ENCODE peak calls at places on chromosome 19, in four cellular contexts. N is mucosa of gallbladder; U is activated CD8-positive, alpha-beta memory T cell treated with anti-CD3 and anti-CD28 coated beads for 1 hour; W is cardiac fibroblast. D is an unnamed sample.

GRCh38 chr19:58575183-58576041 is 2.3 kb upstream of the MZF1 start:
- DNase-seq in N (peak), U (peak), W (peak), D (no peak)

GRCh38 chr19:4582112-4582553 is 22.6 kb upstream of the SEMA6B start:
- DNase-seq in N (no peak), U (no peak), W (no peak), D (no peak)

GRCh38 chr19:49231389-49231788 is 73.8 kb downstream of the TRPM4 start:
- DNase-seq in N (no peak), U (no peak), W (no peak), D (no peak)

GRCh38 chr19:2775556-2776430 is 7.3 kb downstream of the SGTA start:
- DNase-seq in N (peak), U (peak), W (peak), D (no peak)

GRCh38 chr19:2050349-2050990 is 574 bp downstream of the MKNK2 start:
- DNase-seq in N (no peak), U (no peak), W (no peak), D (no peak)

GRCh38 chr19:7888145-7888825 is at the start of gene LRRC8E:
- DNase-seq in N (no peak), U (no peak), W (peak), D (no peak)

GRCh38 chr19:7444042-7444441 is 44.8 kb downstream of the PEX11G start:
- DNase-seq in N (no peak), U (no peak), W (no peak), D (no peak)

GRCh38 chr19:53898680-53899341 is 10.3 kb upstream of the CACNG7 start:
- DNase-seq in N (no peak), U (no peak), W (no peak), D (no peak)

GRCh38 chr19:17325881-17326594 is 8.6 kb downstream of the ANO8 start:
- DNase-seq in N (no peak), U (no peak), W (no peak), D (no peak)

GRCh38 chr19:10431254-10431942 is 11.1 kb downstream of the PDE4A start:
- DNase-seq in N (peak), U (no peak), W (no peak), D (no peak)

GRCh38 chr19:33859016-33859415 is 62.3 kb downstream of the KCTD15 start:
- DNase-seq in N (no peak), U (no peak), W (no peak), D (no peak)

GRCh38 chr19:13588953-13589833 is 82.9 kb upstream of the CACNA1A start:
- DNase-seq in N (peak), U (peak), W (peak), D (no peak)

GRCh38 chr19:43474986-43475705 is 9.7 kb upstream of the LYPD3 start:
- DNase-seq in N (peak), U (peak), W (peak), D (no peak)

GRCh38 chr19:38841787-38842438 is 7.9 kb downstream of the HNRNPL start:
- DNase-seq in N (no peak), U (no peak), W (no peak), D (no peak)

GRCh38 chr19:18291590-18292459 is 10.4 kb upstream of the JUND start:
- DNase-seq in N (peak), U (no peak), W (peak), D (no peak)

GRCh38 chr19:51107406-51108065 is 673 bp downstream of the CTU1 start:
- DNase-seq in N (no peak), U (no peak), W (peak), D (no peak)